ENCODE peak calls at places on chromosomes 2 and 18, in five cellular contexts. R, E, K, M and J are unnamed samples.

GRCh38 chr2:27715318-27716165 is 51.9 kb downstream of the SLC4A1AP start:
- DNase-seq in E (no peak), K (no peak), M (no peak), R (no peak), J (peak)

GRCh38 chr2:237306083-237306786 is 107.7 kb downstream of the COL6A3 start:
- DNase-seq in E (no peak), K (no peak), R (no peak), M (no peak), J (no peak)

GRCh38 chr2:3197308-3197707 is 180.3 kb downstream of the EIPR1 start:
- DNase-seq in E (no peak), M (no peak), K (no peak), R (no peak), J (no peak)

GRCh38 chr2:189336276-189336975 is 104.8 kb upstream of the WDR75 start:
- DNase-seq in K (no peak), M (peak), E (no peak), R (no peak), J (no peak)

GRCh38 chr2:152062130-152063091 is 36.4 kb downstream of the CACNB4 start:
- DNase-seq in M (peak), K (no peak), E (no peak), R (no peak), J (no peak)

GRCh38 chr2:238709324-238709723 is 138.6 kb upstream of the TWIST2 start:
- DNase-seq in R (no peak), M (no peak), E (no peak), K (no peak), J (no peak)

GRCh38 chr18:2903006-2903405 is 56.2 kb downstream of the EMILIN2 start:
- DNase-seq in R (no peak), K (no peak), M (peak), E (no peak), J (no peak)

GRCh38 chr2:121038831-121039230 is 246.2 kb downstream of the TFCP2L1 start:
- DNase-seq in M (no peak), R (no peak), K (no peak), E (peak), J (peak)

GRCh38 chr18:56662502-56662901 is 11.3 kb downstream of the WDR7 start:
- DNase-seq in E (no peak), R (no peak), M (no peak), K (no peak), J (no peak)

GRCh38 chr2:33022989-33023731 is 76.4 kb downstream of the LTBP1 start:
- DNase-seq in E (no peak), K (no peak), R (no peak), M (peak), J (no peak)

GRCh38 chr2:41194235-41194634 is 742.3 kb upstream of the SLC8A1 start:
- DNase-seq in R (no peak), K (no peak), E (no peak), M (peak), J (no peak)

GRCh38 chr18:36446059-36446458 is 148.5 kb downstream of the FHOD3 start:
- DNase-seq in R (no peak), E (no peak), K (no peak), M (no peak), J (no peak)

GRCh38 chr2:233486778-233487552 is 79.6 kb downstream of the USP40 start:
- DNase-seq in K (no peak), E (no peak), M (peak), R (no peak), J (no peak)

GRCh38 chr2:151422917-151423439 is 13.3 kb downstream of the RIF1 start:
- DNase-seq in M (no peak), R (no peak), K (no peak), E (no peak), J (no peak)

GRCh38 chr18:6484659-6485058 is 69.9 kb upstream of the L3MBTL4 start:
- DNase-seq in E (no peak), M (no peak), K (no peak), R (no peak), J (no peak)

GRCh38 chr2:79935771-79936657 is 368.5 kb downstream of the LRRTM1 start:
- DNase-seq in R (no peak), K (no peak), E (peak), M (peak), J (peak)

GRCh38 chr2:177239934-177240600 is 24.5 kb downstream of the NFE2L2 start:
- DNase-seq in K (no peak), E (no peak), M (no peak), R (no peak), J (no peak)

GRCh38 chr2:129752686-129753085 is 226.8 kb upstream of the RAB6C start:
- DNase-seq in R (no peak), E (no peak), K (no peak), M (no peak), J (no peak)

GRCh38 chr2:188130317-188130716 is 161.4 kb upstream of the GULP1 start:
- DNase-seq in R (no peak), K (no peak), M (no peak), E (no peak), J (no peak)

GRCh38 chr2:40554665-40555294 is 102.9 kb upstream of the SLC8A1 start:
- DNase-seq in R (no peak), K (no peak), E (peak), M (peak), J (peak)

GRCh38 chr2:8502316-8502715 is 179.5 kb upstream of the ID2 start:
- DNase-seq in M (no peak), R (no peak), K (no peak), E (no peak), J (peak)

GRCh38 chr2:68901199-68901515 is 30.0 kb upstream of the BMP10 start:
- DNase-seq in R (no peak), K (no peak), E (no peak), M (peak), J (no peak)

GRCh38 chr2:118853647-118854367 is 6.4 kb upstream of the EN1 start:
- DNase-seq in K (peak), E (no peak), M (no peak), R (no peak), J (no peak)

GRCh38 chr18:62288669-62289016 is 36.5 kb upstream of the TNFRSF11A start:
- DNase-seq in K (no peak), R (no peak), M (no peak), E (no peak), J (no peak)